ENCODE peak calls at places on chromosomes 6 and 20, in four cellular contexts. Q is tibial nerve, B is H1, P is Peyer's patch. J is an unnamed sample.

GRCh38 chr6:123193298-123193697 is 197.3 kb downstream of the CLVS2 start:
- DNase-seq in Q (no peak), B (no peak), P (no peak), J (no peak)

GRCh38 chr6:169862464-169863148 is 111.2 kb downstream of the ERMARD start:
- DNase-seq in Q (no peak), B (peak), P (no peak), J (no peak)

GRCh38 chr20:11982289-11982957 is 64.7 kb downstream of the BTBD3 start:
- DNase-seq in Q (no peak), B (no peak), P (peak), J (no peak)

GRCh38 chr6:3592371-3592941 is 135.6 kb upstream of the SLC22A23 start:
- DNase-seq in Q (peak), B (no peak), P (no peak), J (no peak)

GRCh38 chr6:14799928-14800327 is 445.9 kb upstream of the JARID2 start:
- DNase-seq in Q (peak), B (no peak), P (peak), J (peak)

GRCh38 chr20:13638162-13638495 is 603 bp downstream of the TASP1 start:
- DNase-seq in Q (no peak), B (no peak), P (no peak), J (no peak)

GRCh38 chr6:151379933-151380847 is 11.2 kb downstream of the ZBTB2 start:
- DNase-seq in Q (no peak), B (no peak), P (no peak), J (no peak)

GRCh38 chr6:106658469-106658868 is 29.1 kb downstream of the QRSL1 start:
- DNase-seq in Q (no peak), B (no peak), P (no peak), J (no peak)

GRCh38 chr20:19992996-19993908 is 23.9 kb upstream of the NAA20 start:
- DNase-seq in Q (no peak), B (no peak), P (no peak), J (no peak)

GRCh38 chr6:2111162-2111677 is 134.2 kb downstream of the GMDS start:
- DNase-seq in Q (no peak), B (no peak), P (no peak), J (no peak)

GRCh38 chr6:72702421-72702820 is 80.6 kb downstream of the KCNQ5 start:
- DNase-seq in Q (no peak), B (no peak), P (no peak), J (no peak)

GRCh38 chr6:106182455-106182854 is 96.3 kb downstream of the PRDM1 start:
- DNase-seq in Q (no peak), B (no peak), P (no peak), J (no peak)

GRCh38 chr6:147438758-147439528 is 69.5 kb upstream of the SAMD5 start:
- DNase-seq in Q (no peak), B (peak), P (no peak), J (no peak)

GRCh38 chr6:137761072-137761471 is 106.0 kb upstream of the TNFAIP3 start:
- DNase-seq in Q (no peak), B (no peak), P (no peak), J (no peak)

GRCh38 chr6:107083047-107083768 is 32.1 kb downstream of the BEND3 start:
- DNase-seq in Q (no peak), B (no peak), P (peak), J (no peak)

GRCh38 chr6:87731818-87732661 is 30.0 kb upstream of the AKIRIN2 start:
- DNase-seq in Q (peak), B (no peak), P (peak), J (peak)

GRCh38 chr20:62632575-62632974 is 9.7 kb upstream of the SLCO4A1 start:
- DNase-seq in Q (no peak), B (no peak), P (no peak), J (no peak)

GRCh38 chr20:61839912-61840441 is 225.7 kb downstream of the TAF4 start:
- DNase-seq in Q (no peak), B (no peak), P (no peak), J (no peak)

GRCh38 chr6:147699637-147700036 is 191.1 kb downstream of the SAMD5 start:
- DNase-seq in Q (no peak), B (no peak), P (no peak), J (no peak)

GRCh38 chr6:131769385-131770141 is 38.3 kb upstream of the ENPP1 start:
- DNase-seq in Q (no peak), B (no peak), P (no peak), J (no peak)

GRCh38 chr6:15444881-15445280 is 199.0 kb downstream of the JARID2 start:
- DNase-seq in Q (no peak), B (no peak), P (no peak), J (no peak)

GRCh38 chr6:110357298-110357695 is 852 bp downstream of the METTL24 start:
- DNase-seq in Q (no peak), B (no peak), P (no peak), J (no peak)

GRCh38 chr6:141484726-141485125 is 648.0 kb upstream of the GJE1 start:
- DNase-seq in Q (no peak), B (no peak), P (peak), J (no peak)

GRCh38 chr20:37319120-37319717 is 26.7 kb upstream of the SRC start:
- DNase-seq in Q (no peak), B (no peak), P (peak), J (no peak)

GRCh38 chr6:132218063-132218696 is 183.1 kb downstream of the MOXD1 start:
- DNase-seq in Q (no peak), B (no peak), P (no peak), J (no peak)

GRCh38 chr6:159577564-159577963 is 115.5 kb downstream of the SOD2 start:
- DNase-seq in Q (no peak), B (no peak), P (no peak), J (no peak)

GRCh38 chr20:44411020-44411756 is 55.7 kb downstream of the HNF4A start:
- DNase-seq in Q (no peak), B (no peak), P (peak), J (no peak)

GRCh38 chr6:88119769-88120168 is 46.4 kb downstream of the CNR1 start:
- DNase-seq in Q (no peak), B (no peak), P (no peak), J (no peak)

GRCh38 chr6:157461000-157461915 is 80.3 kb downstream of the ZDHHC14 start:
- DNase-seq in Q (no peak), B (no peak), P (no peak), J (no peak)

GRCh38 chr6:20707166-20707485 is 172.9 kb downstream of the CDKAL1 start:
- DNase-seq in Q (no peak), B (no peak), P (no peak), J (no peak)

DNA sequence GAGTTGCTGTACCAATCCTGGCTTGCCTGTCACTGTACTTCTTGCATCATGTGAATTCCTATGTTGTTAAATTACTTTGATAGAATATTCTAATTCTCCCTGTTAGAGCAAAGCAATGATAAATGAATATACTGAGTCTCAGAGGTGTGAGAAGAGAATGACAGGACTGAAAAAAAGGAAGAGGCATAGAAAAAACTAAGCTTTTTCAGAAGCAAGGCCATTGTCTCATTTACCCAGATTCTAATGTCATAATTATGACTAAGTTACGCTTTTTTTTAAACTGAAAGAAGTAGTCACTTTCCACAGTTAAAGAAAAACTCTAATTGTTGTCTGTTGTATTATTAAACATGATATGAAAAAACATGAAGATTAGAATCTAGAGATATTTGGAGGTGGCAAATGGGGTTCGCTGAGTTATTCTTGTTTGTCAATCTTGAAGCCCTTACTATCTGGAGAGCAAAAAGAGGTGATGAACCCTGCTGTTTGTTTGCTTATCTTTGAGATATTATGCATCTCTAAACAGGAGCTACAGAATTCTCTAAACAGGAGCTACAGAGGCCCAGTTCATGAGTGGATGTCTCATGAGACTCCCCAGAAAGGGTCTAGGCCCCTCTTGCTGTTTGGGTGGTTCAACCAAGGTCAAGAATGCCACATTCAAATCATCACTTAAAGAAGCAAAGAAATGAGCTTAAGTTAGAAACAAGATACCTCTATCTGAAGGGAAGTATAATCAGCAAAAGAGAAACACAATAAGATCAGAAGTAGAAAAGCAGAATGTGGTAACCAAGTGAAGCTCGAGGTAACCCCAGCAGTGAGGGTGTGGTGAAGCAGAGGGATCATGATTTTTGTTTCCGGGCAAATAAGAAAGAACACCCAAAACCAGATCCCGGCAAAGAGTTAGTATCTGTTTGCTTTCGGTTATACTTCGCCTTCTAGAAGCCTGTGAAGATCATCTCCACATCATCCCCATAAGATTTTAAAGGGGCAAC is 33.3 kb upstream of the THEMIS start:
- DNase-seq in Q (no peak), B (no peak), P (peak), J (no peak)
- H3K27ac ChIP-seq in Q (no peak), B (no peak), P (peak), J (no peak)

GRCh38 chr6:91965872-91966271 is 1379.0 kb upstream of the MAP3K7 start:
- DNase-seq in Q (no peak), B (no peak), P (no peak), J (no peak)
- H3K4me3 ChIP-seq in Q (no peak), B (no peak), P (no peak), J (no peak)

DNA sequence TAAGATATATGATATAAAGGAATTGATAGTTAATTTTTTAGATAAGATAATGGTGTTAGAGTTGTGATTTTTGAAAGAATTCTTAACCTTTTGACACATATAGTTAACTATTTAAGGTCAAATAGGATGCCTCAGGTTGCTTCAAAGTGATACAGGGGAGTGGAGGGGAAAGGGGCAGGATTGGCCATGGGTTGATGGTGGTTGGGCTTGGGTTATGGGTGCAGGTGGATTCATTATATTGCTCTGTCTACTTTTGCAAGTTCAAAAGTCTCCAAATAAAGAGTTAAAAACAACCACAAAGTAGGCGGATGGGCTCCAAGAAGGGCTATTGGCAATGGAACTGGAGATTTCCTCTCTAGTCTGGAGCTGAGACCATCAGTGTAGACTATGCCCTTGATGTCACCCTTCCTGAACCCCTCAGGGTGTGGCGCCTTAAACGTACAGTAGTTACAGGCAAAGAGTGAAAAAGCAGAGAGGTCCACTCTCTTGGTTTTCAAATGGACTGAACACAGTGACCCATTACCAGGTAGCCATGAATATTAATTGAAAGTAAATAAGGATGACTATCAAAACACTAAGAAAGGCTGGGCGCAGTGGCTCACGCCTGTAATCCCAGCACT is 81.2 kb downstream of the PTPN1 start:
- DNase-seq in Q (no peak), B (no peak), P (no peak), J (no peak)
- H3K27ac ChIP-seq in Q (no peak), B (no peak), P (no peak), J (no peak)

GRCh38 chr6:13013681-13014550 is 297.3 kb downstream of the PHACTR1 start:
- DNase-seq in Q (no peak), B (peak), P (no peak), J (peak)
- H3K4me3 ChIP-seq in Q (peak), B (peak), P (peak), J (peak)

DNA sequence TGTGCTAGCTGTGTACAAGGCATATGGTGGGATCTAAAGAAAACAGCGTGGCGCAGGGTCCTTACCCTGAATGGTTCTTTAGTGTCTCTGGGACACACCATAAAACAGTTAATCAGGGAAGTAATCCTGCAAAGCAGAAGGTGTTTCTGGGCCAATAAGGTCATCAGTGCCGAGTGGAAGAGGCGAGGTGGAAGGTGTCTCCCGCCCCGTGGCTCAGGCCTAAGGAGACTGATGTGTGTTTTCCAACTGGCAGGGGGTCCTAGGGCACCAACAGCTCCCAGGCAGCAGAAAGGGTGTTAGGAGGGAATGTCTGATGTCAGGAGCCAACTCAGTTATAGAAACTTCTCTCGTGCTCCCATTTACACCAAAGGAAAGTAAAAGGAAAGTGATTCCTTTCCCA is 91.8 kb downstream of the TCP11 start:
- DNase-seq in Q (no peak), B (no peak), P (peak), J (no peak)
- H3K27ac ChIP-seq in Q (peak), B (peak), P (peak), J (peak)

GRCh38 chr20:47492284-47492683 is 9.4 kb upstream of the NCOA3 start:
- DNase-seq in Q (no peak), B (no peak), P (no peak), J (no peak)
- H3K4me3 ChIP-seq in Q (no peak), B (no peak), P (no peak), J (no peak)

DNA sequence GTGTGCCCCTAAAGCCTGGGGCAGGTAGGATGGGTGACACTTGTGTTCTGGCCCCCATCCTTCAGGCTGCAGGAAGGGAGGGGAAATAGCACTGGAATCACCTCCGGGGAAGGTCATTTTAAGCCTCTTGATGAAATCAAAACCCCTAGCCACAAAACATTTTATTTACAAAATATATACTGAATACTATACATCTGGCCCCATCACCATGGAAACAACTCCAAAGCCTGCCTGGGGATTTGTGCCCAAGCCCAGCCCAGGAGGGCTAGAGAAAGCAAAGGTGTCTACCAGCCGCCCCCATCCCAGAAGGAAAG is 2.6 kb downstream of the SMIM29 start:
- DNase-seq in Q (no peak), B (no peak), P (no peak), J (no peak)
- H3K27ac ChIP-seq in Q (peak), B (no peak), P (no peak), J (no peak)